ENCODE peak calls at places on chromosomes 11 and 22, in nine cellular contexts. O, H, B, G, Z, E, U, S and I are unnamed samples.

GRCh38 chr11:32307449-32307848 is 127.9 kb downstream of the WT1 start:
- DNase-seq in Z (no peak), H (no peak), G (no peak), S (no peak), E (no peak), B (no peak), U (no peak), O (no peak), I (no peak)

GRCh38 chr11:78651136-78651775 is 76.6 kb upstream of the NARS2 start:
- DNase-seq in E (no peak), O (no peak), Z (no peak), S (no peak), U (peak), H (no peak), G (no peak), B (no peak), I (no peak)

GRCh38 chr11:63993100-63993499 is 6.9 kb downstream of the OTUB1 start:
- DNase-seq in B (no peak), E (no peak), G (no peak), H (no peak), O (no peak), Z (no peak), U (no peak), S (no peak), I (no peak)

GRCh38 chr22:49969751-49970527 is 9.4 kb downstream of the PIM3 start:
- DNase-seq in H (no peak), G (no peak), U (no peak), E (peak), B (no peak), O (peak), Z (peak), S (peak), I (no peak)

GRCh38 chr11:58921778-58922390 is 17.4 kb upstream of the GLYATL1 start:
- DNase-seq in O (peak), G (no peak), S (no peak), Z (no peak), H (no peak), B (no peak), E (no peak), U (no peak), I (no peak)

GRCh38 chr11:64583296-64584262 is 7.4 kb upstream of the SLC22A12 start:
- DNase-seq in S (no peak), Z (no peak), U (no peak), O (no peak), H (peak), B (no peak), E (peak), G (no peak), I (peak)

GRCh38 chr22:39266398-39267030 is 21.7 kb upstream of the PDGFB start:
- DNase-seq in U (no peak), O (no peak), H (peak), B (no peak), E (no peak), S (no peak), G (no peak), Z (no peak), I (no peak)

GRCh38 chr11:102111787-102112653 is 1.8 kb downstream of the YAP1 start:
- DNase-seq in B (no peak), G (no peak), E (peak), U (peak), O (peak), H (no peak), S (peak), Z (no peak), I (peak)

GRCh38 chr11:100706179-100706578 is 19.1 kb downstream of the ARHGAP42 start:
- DNase-seq in Z (no peak), H (no peak), E (no peak), U (no peak), S (no peak), O (no peak), G (no peak), B (no peak), I (peak)

GRCh38 chr11:27118371-27118770 is 77.8 kb downstream of the BBOX1 start:
- DNase-seq in H (no peak), E (no peak), G (no peak), U (no peak), O (no peak), Z (no peak), S (no peak), B (no peak), I (no peak)

GRCh38 chr11:9895016-9895415 is 231.1 kb downstream of the SWAP70 start:
- DNase-seq in H (no peak), B (no peak), U (no peak), O (no peak), E (no peak), G (no peak), S (no peak), Z (no peak), I (peak)

GRCh38 chr11:57938351-57938750 is 85.3 kb upstream of the OR9Q1 start:
- DNase-seq in B (no peak), O (no peak), Z (no peak), S (no peak), G (no peak), H (no peak), U (no peak), E (no peak), I (no peak)

GRCh38 chr11:128399186-128399585 is 188.2 kb downstream of the ETS1 start:
- DNase-seq in H (no peak), S (no peak), E (peak), Z (no peak), O (peak), G (no peak), U (peak), B (no peak), I (peak)

GRCh38 chr11:7977251-7977917 is 9.8 kb upstream of the EIF3F start:
- DNase-seq in B (no peak), U (peak), Z (no peak), H (no peak), S (no peak), O (no peak), E (no peak), G (no peak), I (peak)

GRCh38 chr22:36339171-36340065 is 48.3 kb downstream of the MYH9 start:
- DNase-seq in Z (no peak), H (no peak), B (no peak), G (no peak), U (no peak), E (no peak), S (no peak), O (no peak), I (peak)